ENCODE peak calls at places on chromosomes 2 and 18, in five cellular contexts. B is IMR-90, Z is mesenchymal stem cell, Y is H1, P is neuronal stem cell. F is an unnamed sample.
A peak's percentile ranks its signal among the peaks of the same experiment; 100 is the strongest.

GRCh38 chr2:149049142-149049541 is 10.6 kb downstream of the LYPD6B start:
- DNase-seq in Z (peak; percentile 50), P (no peak), B (peak; percentile 62), Y (no peak), F (no peak)

GRCh38 chr18:54786211-54786610 is 42.1 kb upstream of the RAB27B start:
- DNase-seq in Z (no peak), Y (no peak), P (no peak), B (no peak), F (no peak)

GRCh38 chr18:34929336-34929780 is 111.9 kb upstream of the MAPRE2 start:
- DNase-seq in Z (peak; percentile 90), P (no peak), B (peak; percentile 91), Y (no peak), F (no peak)

GRCh38 chr2:160920791-160921303 is 239.4 kb upstream of the TANK start:
- DNase-seq in B (peak; percentile 95), P (no peak), Z (peak; percentile 74), Y (no peak), F (no peak)

GRCh38 chr2:84487298-84487996 is 28.4 kb upstream of the SUCLG1 start:
- DNase-seq in B (peak; percentile 56), Z (no peak), Y (no peak), P (no peak), F (no peak)

GRCh38 chr18:48790226-48790863 is 160.4 kb downstream of the SMAD7 start:
- DNase-seq in B (no peak), P (no peak), Z (no peak), Y (no peak), F (no peak)

GRCh38 chr2:127153691-127154158 is 46.8 kb upstream of the BIN1 start:
- DNase-seq in Y (no peak), B (peak; percentile 89), P (no peak), Z (peak; percentile 85), F (no peak)

GRCh38 chr18:76725445-76725844 is 96.9 kb upstream of the ZNF236 start:
- DNase-seq in P (no peak), Z (no peak), B (no peak), Y (no peak), F (no peak)

GRCh38 chr2:96108578-96109561 is 7.5 kb downstream of the ADRA2B start:
- DNase-seq in B (no peak), P (peak; percentile 26), Y (no peak), Z (no peak), F (peak; percentile 64)

GRCh38 chr2:121171625-121172119 is 113.3 kb downstream of the TFCP2L1 start:
- DNase-seq in P (no peak), B (no peak), Y (no peak), Z (no peak), F (no peak)

GRCh38 chr2:196407675-196408265 is 231.7 kb upstream of the CCDC150 start:
- DNase-seq in P (no peak), B (no peak), Z (no peak), Y (no peak), F (no peak)

GRCh38 chr2:196404276-196404675 is 232.9 kb upstream of the STK17B start:
- DNase-seq in Y (no peak), Z (no peak), P (no peak), B (no peak), F (no peak)

GRCh38 chr2:196413821-196414274 is 225.7 kb upstream of the CCDC150 start:
- DNase-seq in Z (no peak), B (no peak), P (no peak), Y (no peak), F (no peak)

GRCh38 chr2:196410008-196410407 is 229.5 kb upstream of the CCDC150 start:
- DNase-seq in Y (no peak), Z (no peak), B (no peak), P (no peak), F (no peak)

DNA sequence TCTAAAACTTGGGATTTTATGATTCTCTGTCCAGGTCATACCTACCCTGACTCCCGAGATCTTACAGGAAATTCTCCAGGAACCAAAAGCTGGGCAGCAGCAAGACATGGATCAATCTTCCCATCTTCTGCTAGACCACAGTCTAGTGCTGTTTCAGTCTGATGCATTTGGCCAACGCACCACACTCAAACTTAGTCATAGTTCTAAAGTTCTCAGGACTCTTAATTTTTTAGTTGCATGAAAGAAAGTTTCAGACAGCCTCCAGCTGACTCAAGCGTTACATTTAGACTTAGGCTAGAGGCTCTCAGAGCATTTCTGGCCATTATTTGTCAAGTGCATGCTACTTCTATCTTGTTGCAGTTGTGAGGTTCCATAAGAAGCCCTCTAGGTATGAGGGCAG is 230.1 kb upstream of the CCDC150 start:
- DNase-seq in Y (no peak), Z (no peak), B (no peak), P (no peak), F (no peak)
- H2BK5ac ChIP-seq in Y (no peak overlapping the region), Z (no peak overlapping the region), B (no peak overlapping the region), P (no peak overlapping the region), F (no peak overlapping the region)

DNA sequence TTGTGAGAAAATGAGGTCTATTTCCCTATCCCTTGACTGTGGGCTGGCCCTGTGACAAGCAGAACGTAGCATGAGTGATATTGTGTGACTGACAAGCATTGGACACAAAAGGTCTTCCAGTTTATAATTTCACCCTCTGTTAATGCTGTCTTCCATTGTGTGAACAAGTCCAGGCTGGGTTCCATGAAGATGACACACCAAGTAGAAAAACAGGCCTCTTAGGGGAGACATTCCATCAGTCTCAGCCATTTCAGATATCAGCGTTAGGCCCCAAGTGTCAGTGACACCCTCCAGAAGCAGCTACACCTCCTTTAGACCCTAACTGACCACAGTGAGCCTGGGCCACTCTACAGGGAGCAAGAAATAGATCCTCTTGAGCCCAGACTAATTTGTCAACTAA is 511.3 kb downstream of the FBXO15 start:
- DNase-seq in P (no peak), Y (no peak), B (peak; percentile 38), Z (no peak), F (no peak)
- H4K91ac ChIP-seq in P (no peak overlapping the region), Y (no peak overlapping the region), B (peak overlapping the region; percentile 76), Z (no peak overlapping the region), F (no peak overlapping the region)

GRCh38 chr18:31587538-31587937 is 4.1 kb upstream of the TTR start:
- DNase-seq in P (no peak), B (peak; percentile 1), Z (peak; percentile 47), Y (no peak), F (no peak)

GRCh38 chr18:31590570-31590969 is 1.1 kb upstream of the TTR start:
- DNase-seq in B (no peak), Z (no peak), Y (no peak), P (no peak), F (no peak)

GRCh38 chr18:31591113-31591512 is 564 bp upstream of the TTR start:
- DNase-seq in Z (no peak), P (no peak), B (no peak), Y (no peak), F (no peak)

GRCh38 chr18:31592520-31593157 is 962 bp downstream of the TTR start:
- DNase-seq in Z (no peak), P (no peak), B (no peak), Y (no peak), F (no peak)

DNA sequence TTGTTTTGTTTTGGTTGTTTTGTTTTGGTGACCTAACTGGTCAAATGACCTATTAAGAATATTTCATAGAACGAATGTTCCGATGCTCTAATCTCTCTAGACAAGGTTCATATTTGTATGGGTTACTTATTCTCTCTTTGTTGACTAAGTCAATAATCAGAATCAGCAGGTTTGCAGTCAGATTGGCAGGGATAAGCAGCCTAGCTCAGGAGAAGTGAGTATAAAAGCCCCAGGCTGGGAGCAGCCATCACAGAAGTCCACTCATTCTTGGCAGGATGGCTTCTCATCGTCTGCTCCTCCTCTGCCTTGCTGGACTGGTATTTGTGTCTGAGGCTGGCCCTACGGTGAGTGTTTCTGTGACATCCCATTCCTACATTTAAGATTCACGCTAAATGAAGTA is at the start of gene TTR:
- DNase-seq in B (no peak), P (no peak), Z (no peak), Y (no peak), F (no peak)
- H2BK5ac ChIP-seq in B (no peak within 1 kb of the TSS), P (no peak within 1 kb of the TSS), Z (no peak within 1 kb of the TSS), Y (no peak within 1 kb of the TSS), F (no peak within 1 kb of the TSS)

GRCh38 chr2:238421695-238422035 is 5.1 kb upstream of the ASB1 start:
- DNase-seq in P (no peak), B (no peak), Z (no peak), Y (no peak), F (no peak)

GRCh38 chr2:238422285-238422684 is 4.4 kb upstream of the ASB1 start:
- DNase-seq in B (no peak), Y (no peak), P (no peak), Z (no peak), F (no peak)

GRCh38 chr2:238423561-238424312 is 3.0 kb upstream of the ASB1 start:
- DNase-seq in P (no peak), Y (no peak), B (peak; percentile 53), Z (no peak), F (no peak)

GRCh38 chr2:238424313-238424700 is 2.4 kb upstream of the ASB1 start:
- DNase-seq in P (no peak), B (peak; percentile 33), Y (no peak), Z (no peak), F (no peak)

GRCh38 chr2:238422940-238423339 is 3.8 kb upstream of the ASB1 start:
- DNase-seq in Z (no peak), Y (no peak), B (no peak), P (no peak), F (no peak)
- H4K91ac ChIP-seq in Z (no peak overlapping the region), Y (no peak overlapping the region), B (peak overlapping the region; percentile 35), P (no peak overlapping the region), F (no peak overlapping the region)

GRCh38 chr2:20567159-20567925 is 83.6 kb downstream of the HS1BP3 start:
- DNase-seq in Z (no peak), B (no peak), P (peak; percentile 93), Y (peak; percentile 61), F (peak; percentile 82)

GRCh38 chr2:20569464-20570223 is 81.3 kb downstream of the HS1BP3 start:
- DNase-seq in Z (no peak), P (no peak), B (no peak), Y (no peak), F (no peak)

GRCh38 chr2:20570249-20570648 is 80.6 kb downstream of the HS1BP3 start:
- DNase-seq in Y (no peak), B (no peak), Z (no peak), P (no peak), F (no peak)

GRCh38 chr2:20567926-20568179 is 83.0 kb downstream of the HS1BP3 start:
- DNase-seq in Z (no peak), Y (no peak), B (no peak), P (no peak), F (no peak)

GRCh38 chr2:20568501-20569463 is 82.1 kb downstream of the HS1BP3 start:
- DNase-seq in B (no peak), P (no peak), Y (no peak), Z (peak; percentile 44), F (no peak)
- H2BK5ac ChIP-seq in B (no peak overlapping the region), P (peak overlapping the region; percentile 29), Y (no peak overlapping the region), Z (no peak overlapping the region), F (no peak overlapping the region)

GRCh38 chr2:42031783-42032620 is 15.8 kb upstream of the PKDCC start:
- DNase-seq in Z (no peak), B (no peak), Y (no peak), P (no peak), F (no peak)
- H4K91ac ChIP-seq in Z (no peak overlapping the region), B (no peak overlapping the region), Y (peak overlapping the region; percentile 100), P (no peak overlapping the region), F (no peak overlapping the region)

F was measured in H9.